ENCODE peak calls at places on chromosome 5, in nine cellular contexts. P, N, F, I, U, R, S, B and H are unnamed samples. For H3K4me1, the result is how much of the 10 kb centered on the place peaks cover.

GRCh38 chr5:72144762-72145161 is 37.5 kb downstream of the MAP1B start:
- DNase-seq in P (no peak), N (no peak), F (no peak), I (no peak), U (no peak), R (no peak), S (no peak), B (no peak), H (no peak)

GRCh38 chr5:170749911-170750431 is 33.6 kb upstream of the GABRP start:
- DNase-seq in P (no peak), N (no peak), F (no peak), I (no peak), U (peak), R (no peak), S (no peak), B (peak), H (peak)

GRCh38 chr5:5353681-5354080 is 68.8 kb upstream of the ICE1 start:
- DNase-seq in P (no peak), N (no peak), F (no peak), I (peak), U (no peak), R (no peak), S (no peak), B (peak), H (no peak)

GRCh38 chr5:150780180-150780692 is 1.7 kb downstream of the SMIM3 start:
- DNase-seq in P (no peak), N (peak), F (no peak), I (peak), U (no peak), R (peak), S (peak), B (no peak), H (no peak)

GRCh38 chr5:980941-981340 is 27.7 kb upstream of the NKD2 start:
- DNase-seq in P (no peak), N (peak), F (peak), I (no peak), U (no peak), R (no peak), S (no peak), B (no peak), H (no peak)

GRCh38 chr5:65612298-65612907 is 11.7 kb downstream of the TRIM23 start:
- DNase-seq in P (no peak), N (no peak), F (peak), I (no peak), U (no peak), R (no peak), S (no peak), B (no peak), H (no peak)

GRCh38 chr5:132086277-132086794 is 12.7 kb downstream of the CSF2 start:
- DNase-seq in P (no peak), N (peak), F (peak), I (no peak), U (peak), R (peak), S (peak), B (no peak), H (peak)

GRCh38 chr5:138663009-138663408 is 87.8 kb upstream of the HSPA9 start:
- DNase-seq in P (no peak), N (no peak), F (no peak), I (no peak), U (no peak), R (no peak), S (no peak), B (no peak), H (no peak)

GRCh38 chr5:52893105-52893504 is 96.0 kb upstream of the ITGA2 start:
- DNase-seq in P (no peak), N (peak), F (no peak), I (no peak), U (peak), R (peak), S (peak), B (no peak), H (no peak)

GRCh38 chr5:156191547-156191946 is 135.4 kb upstream of the SGCD start:
- DNase-seq in P (no peak), N (no peak), F (no peak), I (no peak), U (no peak), R (no peak), S (no peak), B (peak), H (no peak)

GRCh38 chr5:107671742-107672211 is 1.0 kb upstream of the EFNA5 start:
- DNase-seq in P (no peak), N (peak), F (peak), I (peak), U (peak), R (peak), S (peak), B (peak), H (peak)

GRCh38 chr5:149274964-149275363 is 3.3 kb downstream of the AFAP1L1 start:
- DNase-seq in P (no peak), N (peak), F (no peak), I (no peak), U (peak), R (no peak), S (peak), B (no peak), H (no peak)

GRCh38 chr5:131163315-131164119 is 1.5 kb downstream of the HINT1 start:
- DNase-seq in P (peak), N (peak), F (peak), I (peak), U (peak), R (peak), S (peak), B (no peak), H (no peak)

DNA sequence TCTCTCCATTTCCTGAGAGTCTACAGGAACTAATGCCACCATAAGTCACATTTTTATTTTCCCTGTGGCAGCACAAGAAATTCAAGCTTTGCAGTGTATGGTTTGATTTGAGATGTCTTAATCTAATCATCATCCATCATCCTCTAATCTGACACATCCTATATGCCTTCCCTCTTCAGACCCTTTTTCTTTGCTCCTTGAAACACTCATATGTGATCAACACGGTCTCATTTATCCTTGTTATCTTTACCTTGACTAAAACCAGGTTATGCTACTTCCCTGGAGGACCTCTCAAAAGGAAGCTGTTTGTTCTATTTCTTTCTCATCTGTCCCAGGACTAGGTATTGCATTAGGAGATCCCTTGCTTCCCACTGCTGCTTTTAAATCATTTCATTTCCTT is 146.9 kb upstream of the MRPS30 start:
- DNase-seq in P (no peak), N (no peak), F (no peak), I (no peak), U (no peak), R (no peak), S (no peak), B (no peak), H (no peak)
- H3K4me1 ChIP-seq in P (under half), N (under half), F (under half), I (under half), U (under half), R (under half), S (under half), B (under half), H (under half)

GRCh38 chr5:114504560-114504959 is 142.7 kb downstream of the KCNN2 start:
- DNase-seq in P (no peak), N (no peak), F (no peak), I (no peak), U (no peak), R (no peak), S (no peak), B (no peak), H (no peak)

DNA sequence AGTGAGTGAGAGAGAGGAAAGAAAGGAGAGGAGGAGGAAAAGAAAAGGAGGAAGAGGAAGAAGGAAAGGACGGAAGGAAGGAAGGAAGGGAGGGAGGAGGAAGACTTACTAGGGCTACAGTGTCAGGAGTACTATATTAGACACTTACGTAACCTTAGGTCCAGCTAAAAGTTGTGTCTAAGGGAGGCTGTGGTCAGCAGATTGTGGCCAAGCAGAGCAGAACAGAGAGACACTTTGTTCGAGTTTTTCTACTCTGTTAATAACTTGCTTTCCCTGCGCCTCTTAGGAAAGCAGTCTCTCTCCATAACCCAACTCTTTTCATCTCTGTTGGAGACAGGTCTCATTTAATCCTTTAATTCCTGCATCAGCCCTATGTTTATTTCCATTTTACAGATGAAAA is 138.9 kb downstream of the KCNN2 start:
- DNase-seq in P (no peak), N (no peak), F (no peak), I (no peak), U (no peak), R (no peak), S (no peak), B (no peak), H (no peak)
- H2AFZ ChIP-seq in P (no peak), N (no peak), F (no peak), I (no peak), U (no peak), R (no peak), S (no peak), B (no peak), H (no peak)

DNA sequence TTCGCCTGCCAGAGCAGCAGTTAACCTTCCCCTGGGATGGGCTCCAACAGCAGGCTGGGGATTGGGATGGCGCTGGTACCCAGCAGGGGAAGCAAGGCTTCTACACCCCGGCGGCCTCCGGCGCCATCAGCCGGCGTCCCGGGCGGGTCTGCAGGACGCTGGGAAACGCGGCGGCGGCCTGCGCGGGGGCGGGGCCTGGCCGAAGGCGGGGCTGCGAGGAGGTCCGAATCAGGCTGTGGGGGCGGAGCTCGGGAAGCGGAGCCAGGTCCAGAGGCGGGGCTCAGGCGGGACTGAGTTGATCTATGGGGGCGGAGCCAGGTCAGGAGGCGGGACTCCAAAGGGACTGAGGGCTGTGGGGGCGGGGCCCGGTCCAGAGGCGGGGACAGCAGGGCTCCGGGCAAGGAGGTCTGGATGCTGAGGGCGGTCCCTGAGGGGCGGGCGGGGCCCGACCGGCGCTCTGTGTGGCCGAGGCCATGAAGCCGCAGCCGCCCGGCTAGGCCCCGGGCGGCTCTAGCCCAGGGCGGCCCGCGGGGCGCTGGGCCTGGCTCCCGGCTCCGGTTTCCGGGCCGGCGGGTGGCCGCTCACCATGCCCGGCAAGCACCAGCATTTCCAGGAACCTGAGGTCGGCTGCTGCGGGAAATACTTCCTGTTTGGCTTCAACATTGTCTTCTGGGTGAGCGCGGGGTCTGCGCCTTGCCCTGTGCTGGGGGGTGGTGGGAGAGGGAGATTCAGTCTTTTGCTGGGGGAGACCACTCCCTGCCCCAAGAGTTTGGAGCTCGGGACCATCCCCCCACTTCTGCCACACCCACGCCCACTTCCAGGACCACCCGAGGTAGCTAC is at the start of gene TSPAN17:
- DNase-seq in P (peak), N (peak), F (peak), I (peak), U (peak), R (peak), S (peak), B (peak), H (peak)
- H3K4me1 ChIP-seq in P (under half), N (under half), F (under half), I (under half), U (under half), R (under half), S (under half), B (under half), H (under half)

DNA sequence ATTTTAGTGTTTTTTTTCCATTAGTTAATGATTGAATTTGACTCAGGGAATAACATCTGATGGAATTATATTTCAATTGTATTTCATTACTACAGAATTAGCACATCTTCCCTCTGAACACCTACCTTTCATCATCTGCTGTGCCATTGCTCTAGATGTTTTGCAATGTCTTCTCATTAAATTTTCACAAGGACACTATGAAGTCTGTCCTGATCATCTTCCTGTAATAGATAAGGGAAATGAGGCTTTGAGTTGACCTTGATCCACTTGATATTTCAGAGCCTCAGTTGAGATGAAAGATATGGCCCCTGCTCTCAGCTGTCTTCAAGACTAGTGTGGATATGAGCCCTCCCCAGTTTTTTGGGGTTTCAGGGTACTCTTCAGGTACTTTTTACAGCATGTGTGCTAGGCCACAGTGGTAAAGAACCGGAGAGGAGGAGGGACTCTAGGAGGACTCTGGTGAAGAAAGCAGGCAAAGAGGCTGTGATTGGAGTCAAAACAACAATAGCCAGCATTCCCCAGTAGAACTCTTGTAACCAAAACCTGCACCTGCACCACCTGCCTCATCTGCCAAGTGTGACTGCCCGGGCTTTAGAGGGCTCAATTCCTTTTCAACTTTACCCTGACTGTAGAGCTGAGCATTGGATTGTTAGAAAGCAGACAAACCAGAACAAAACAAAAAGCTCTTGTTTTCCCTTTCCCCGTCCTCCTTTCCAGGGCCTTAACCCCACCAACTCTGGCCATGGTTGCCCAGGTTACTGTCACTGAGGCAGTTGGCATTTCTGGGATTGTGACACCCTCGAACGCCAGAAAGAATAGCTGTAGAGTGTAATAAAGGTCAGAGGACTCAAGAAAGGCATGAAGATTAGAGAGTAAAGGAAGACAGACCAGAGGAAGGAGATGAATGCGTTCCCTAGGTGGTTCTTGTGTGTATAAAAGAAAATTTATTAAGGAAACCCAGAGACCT is 56.3 kb downstream of the ERAP1 start:
- DNase-seq in P (no peak), N (no peak), F (no peak), I (peak), U (no peak), R (no peak), S (no peak), B (no peak), H (no peak)
- H2AFZ ChIP-seq in P (no peak), N (no peak), F (no peak), I (no peak), U (no peak), R (no peak), S (no peak), B (no peak), H (no peak)

DNA sequence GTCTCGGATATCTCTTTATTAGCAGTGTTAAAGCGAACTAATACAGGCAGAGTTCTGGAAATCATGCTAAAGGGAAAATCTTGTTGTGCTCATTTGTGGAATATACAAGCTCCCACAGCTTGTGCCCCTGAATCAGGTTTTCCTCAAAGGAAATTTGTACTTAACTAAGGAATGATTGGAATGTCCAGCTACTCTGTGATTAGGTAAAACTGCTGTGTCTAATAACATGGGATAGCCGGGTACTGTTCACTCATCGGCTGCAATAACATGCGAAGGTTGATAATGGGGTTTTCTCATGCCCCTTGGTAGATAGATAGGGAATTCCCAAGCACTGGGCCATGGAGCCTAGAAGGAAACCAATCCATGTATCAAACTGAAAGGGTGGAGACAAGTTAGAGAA is 306.7 kb downstream of the NR2F1-AS1 start:
- DNase-seq in P (no peak), N (peak), F (no peak), I (no peak), U (peak), R (peak), S (peak), B (no peak), H (no peak)
- H3K4me1 ChIP-seq in P (under half), N (under half), F (under half), I (under half), U (under half), R (under half), S (under half), B (under half), H (under half)

GRCh38 chr5:90547072-90547536 is 11.5 kb upstream of the ADGRV1 start:
- DNase-seq in P (peak), N (no peak), F (peak), I (no peak), U (peak), R (peak), S (no peak), B (no peak), H (no peak)

GRCh38 chr5:90548069-90548593 is 10.5 kb upstream of the ADGRV1 start:
- DNase-seq in P (peak), N (no peak), F (peak), I (no peak), U (peak), R (no peak), S (no peak), B (no peak), H (peak)

GRCh38 chr5:90549729-90550275 is 8.8 kb upstream of the ADGRV1 start:
- DNase-seq in P (no peak), N (no peak), F (no peak), I (no peak), U (no peak), R (no peak), S (no peak), B (no peak), H (no peak)

GRCh38 chr5:90550963-90551362 is 7.6 kb upstream of the ADGRV1 start:
- DNase-seq in P (no peak), N (no peak), F (no peak), I (no peak), U (no peak), R (no peak), S (no peak), B (no peak), H (no peak)

GRCh38 chr5:90549223-90549622 is 9.4 kb upstream of the ADGRV1 start:
- DNase-seq in P (no peak), N (no peak), F (no peak), I (no peak), U (no peak), R (no peak), S (no peak), B (no peak), H (no peak)
- H2AFZ ChIP-seq in P (no peak), N (no peak), F (no peak), I (no peak), U (no peak), R (no peak), S (no peak), B (no peak), H (no peak)